ENCODE peak calls at places on chromosome 2, in ten cellular contexts. One of them, this sample, is unnamed.

GRCh38 chr2:73013941-73014340 is 57.6 kb downstream of the SFXN5 start:
- DNase-seq in RWPE2: no peak
- DNase-seq in stimulated activated CD8-positive, alpha-beta memory T cell treated with anti-CD3 and anti-CD28 coated beads, Interleukin-2, amount 100 ng/mL, for 48 hours: no peak
- DNase-seq in ovary: no peak
- DNase-seq in NCI-H460: peak
- DNase-seq in epithelial cell of esophagus: peak
- DNase-seq in SK-N-SH: no peak
- DNase-seq in NAMALWA: no peak
- DNase-seq in AG04449: no peak
- DNase-seq in activated T-helper 1 cell treated with Interleukin-2 at 50 U/mL for 16 hours: no peak
- DNase-seq in this sample: no peak

GRCh38 chr2:99607454-99607853 is 117.6 kb upstream of the REV1 start:
- DNase-seq in RWPE2: no peak
- DNase-seq in stimulated activated CD8-positive, alpha-beta memory T cell treated with anti-CD3 and anti-CD28 coated beads, Interleukin-2, amount 100 ng/mL, for 48 hours: no peak
- DNase-seq in ovary: no peak
- DNase-seq in NCI-H460: no peak
- DNase-seq in epithelial cell of esophagus: no peak
- DNase-seq in SK-N-SH: no peak
- DNase-seq in NAMALWA: no peak
- DNase-seq in AG04449: no peak
- DNase-seq in activated T-helper 1 cell treated with Interleukin-2 at 50 U/mL for 16 hours: no peak
- DNase-seq in this sample: no peak

GRCh38 chr2:97722227-97722626 is 8.9 kb downstream of the ZAP70 start:
- DNase-seq in RWPE2: no peak
- DNase-seq in stimulated activated CD8-positive, alpha-beta memory T cell treated with anti-CD3 and anti-CD28 coated beads, Interleukin-2, amount 100 ng/mL, for 48 hours: no peak
- DNase-seq in ovary: no peak
- DNase-seq in NCI-H460: no peak
- DNase-seq in epithelial cell of esophagus: no peak
- DNase-seq in SK-N-SH: no peak
- DNase-seq in NAMALWA: no peak
- DNase-seq in AG04449: no peak
- DNase-seq in activated T-helper 1 cell treated with Interleukin-2 at 50 U/mL for 16 hours: no peak
- DNase-seq in this sample: no peak

GRCh38 chr2:163551974-163552373 is 183.8 kb downstream of the FIGN start:
- DNase-seq in RWPE2: no peak
- DNase-seq in stimulated activated CD8-positive, alpha-beta memory T cell treated with anti-CD3 and anti-CD28 coated beads, Interleukin-2, amount 100 ng/mL, for 48 hours: no peak
- DNase-seq in ovary: no peak
- DNase-seq in NCI-H460: no peak
- DNase-seq in epithelial cell of esophagus: peak
- DNase-seq in SK-N-SH: no peak
- DNase-seq in NAMALWA: no peak
- DNase-seq in AG04449: no peak
- DNase-seq in activated T-helper 1 cell treated with Interleukin-2 at 50 U/mL for 16 hours: no peak
- DNase-seq in this sample: no peak

GRCh38 chr2:27854224-27854623 is 36.0 kb downstream of the RBKS start:
- DNase-seq in RWPE2: no peak
- DNase-seq in stimulated activated CD8-positive, alpha-beta memory T cell treated with anti-CD3 and anti-CD28 coated beads, Interleukin-2, amount 100 ng/mL, for 48 hours: no peak
- DNase-seq in ovary: no peak
- DNase-seq in NCI-H460: no peak
- DNase-seq in epithelial cell of esophagus: no peak
- DNase-seq in SK-N-SH: no peak
- DNase-seq in NAMALWA: no peak
- DNase-seq in AG04449: no peak
- DNase-seq in activated T-helper 1 cell treated with Interleukin-2 at 50 U/mL for 16 hours: no peak
- DNase-seq in this sample: no peak

GRCh38 chr2:168033966-168034365 is 213.4 kb downstream of the STK39 start:
- DNase-seq in RWPE2: no peak
- DNase-seq in stimulated activated CD8-positive, alpha-beta memory T cell treated with anti-CD3 and anti-CD28 coated beads, Interleukin-2, amount 100 ng/mL, for 48 hours: no peak
- DNase-seq in ovary: no peak
- DNase-seq in NCI-H460: no peak
- DNase-seq in epithelial cell of esophagus: peak
- DNase-seq in SK-N-SH: no peak
- DNase-seq in NAMALWA: no peak
- DNase-seq in AG04449: no peak
- DNase-seq in activated T-helper 1 cell treated with Interleukin-2 at 50 U/mL for 16 hours: no peak
- DNase-seq in this sample: no peak

GRCh38 chr2:133421516-133422324 is 146.5 kb downstream of the NCKAP5 start:
- DNase-seq in RWPE2: no peak
- DNase-seq in stimulated activated CD8-positive, alpha-beta memory T cell treated with anti-CD3 and anti-CD28 coated beads, Interleukin-2, amount 100 ng/mL, for 48 hours: no peak
- DNase-seq in ovary: no peak
- DNase-seq in NCI-H460: no peak
- DNase-seq in epithelial cell of esophagus: no peak
- DNase-seq in SK-N-SH: peak
- DNase-seq in NAMALWA: no peak
- DNase-seq in AG04449: no peak
- DNase-seq in activated T-helper 1 cell treated with Interleukin-2 at 50 U/mL for 16 hours: no peak
- DNase-seq in this sample: no peak

GRCh38 chr2:145323512-145323911 is 803.6 kb upstream of the ZEB2 start:
- DNase-seq in RWPE2: no peak
- DNase-seq in stimulated activated CD8-positive, alpha-beta memory T cell treated with anti-CD3 and anti-CD28 coated beads, Interleukin-2, amount 100 ng/mL, for 48 hours: no peak
- DNase-seq in ovary: no peak
- DNase-seq in NCI-H460: no peak
- DNase-seq in epithelial cell of esophagus: peak
- DNase-seq in SK-N-SH: no peak
- DNase-seq in NAMALWA: no peak
- DNase-seq in AG04449: no peak
- DNase-seq in activated T-helper 1 cell treated with Interleukin-2 at 50 U/mL for 16 hours: no peak
- DNase-seq in this sample: no peak

GRCh38 chr2:120641366-120641771 is 94.3 kb upstream of the GLI2 start:
- DNase-seq in RWPE2: no peak
- DNase-seq in stimulated activated CD8-positive, alpha-beta memory T cell treated with anti-CD3 and anti-CD28 coated beads, Interleukin-2, amount 100 ng/mL, for 48 hours: no peak
- DNase-seq in ovary: no peak
- DNase-seq in NCI-H460: no peak
- DNase-seq in epithelial cell of esophagus: peak
- DNase-seq in SK-N-SH: no peak
- DNase-seq in NAMALWA: no peak
- DNase-seq in AG04449: no peak
- DNase-seq in activated T-helper 1 cell treated with Interleukin-2 at 50 U/mL for 16 hours: no peak
- DNase-seq in this sample: no peak